ENCODE peak calls at places on chromosomes 11 and 22, in seven cellular contexts. X, M, C, Y, Z, S and U are unnamed samples.

GRCh38 chr11:81573367-81573766 is 1160.3 kb downstream of the FAM181B start:
- DNase-seq in M (no peak), Y (no peak), Z (no peak), C (no peak), X (no peak), S (no peak), U (no peak)

GRCh38 chr11:66267039-66267378 is 1.4 kb upstream of the RAB1B start:
- DNase-seq in M (no peak), Y (no peak), S (no peak), C (no peak), X (no peak), Z (no peak), U (no peak)

GRCh38 chr11:10044618-10045017 is 249.4 kb downstream of the SBF2 start:
- DNase-seq in X (no peak), Z (no peak), M (no peak), C (no peak), S (no peak), Y (no peak), U (no peak)

GRCh38 chr11:86244063-86244521 is 461 bp upstream of the EED start:
- DNase-seq in S (no peak), X (peak), Y (peak), C (no peak), Z (peak), M (peak), U (peak)

GRCh38 chr11:86418929-86419328 is 44.2 kb downstream of the CCDC81 start:
- DNase-seq in Y (peak), S (peak), M (no peak), X (no peak), C (peak), Z (no peak), U (no peak)

GRCh38 chr22:20799449-20799848 is 25.5 kb downstream of the SERPIND1 start:
- DNase-seq in X (no peak), C (no peak), Y (no peak), Z (no peak), S (no peak), M (peak), U (no peak)

GRCh38 chr11:129698212-129698611 is 117.4 kb upstream of the TMEM45B start:
- DNase-seq in Z (no peak), X (no peak), M (no peak), C (no peak), Y (no peak), S (no peak), U (no peak)

GRCh38 chr11:110747531-110747930 is 35.3 kb upstream of the ARHGAP20 start:
- DNase-seq in X (no peak), S (no peak), Z (no peak), C (no peak), M (no peak), Y (peak), U (no peak)

GRCh38 chr11:45025716-45026492 is 75.2 kb upstream of the TP53I11 start:
- DNase-seq in C (peak), Z (peak), Y (no peak), X (peak), M (peak), S (peak), U (peak)

GRCh38 chr11:111652184-111652583 is 49.9 kb downstream of the SIK2 start:
- DNase-seq in Z (no peak), X (no peak), Y (no peak), M (no peak), S (peak), C (no peak), U (no peak)

GRCh38 chr22:25161916-25162530 is 37.6 kb upstream of the CRYBB3 start:
- DNase-seq in C (no peak), M (no peak), S (no peak), Z (no peak), X (no peak), Y (no peak), U (no peak)

GRCh38 chr11:73393479-73394415 is 17.5 kb downstream of the RELT start:
- DNase-seq in Z (peak), C (peak), X (peak), S (peak), M (peak), Y (peak), U (peak)

GRCh38 chr11:22711212-22711770 is 44.9 kb downstream of the GAS2 start:
- DNase-seq in S (no peak), X (no peak), M (no peak), C (no peak), Y (no peak), Z (no peak), U (no peak)

GRCh38 chr22:47773635-47774034 is 1011.2 kb downstream of the TBC1D22A start:
- DNase-seq in Y (no peak), S (no peak), Z (no peak), C (no peak), X (no peak), M (no peak), U (no peak)

GRCh38 chr11:64560941-64561340 is 30.1 kb upstream of the SLC22A12 start:
- DNase-seq in M (no peak), Z (no peak), S (no peak), X (peak), C (no peak), Y (no peak), U (no peak)

GRCh38 chr11:690738-691633 is 4.0 kb downstream of the DEAF1 start:
- DNase-seq in Y (no peak), Z (no peak), C (no peak), S (no peak), M (no peak), X (no peak), U (peak)

GRCh38 chr22:38257170-38257569 is 15.6 kb downstream of the TMEM184B start:
- DNase-seq in Y (peak), M (peak), X (no peak), Z (no peak), S (no peak), C (no peak), U (no peak)

GRCh38 chr22:42623756-42624446 is 9.2 kb upstream of the POLDIP3 start:
- DNase-seq in M (no peak), X (no peak), Z (no peak), C (no peak), Y (no peak), S (no peak), U (no peak)

GRCh38 chr11:107713009-107713408 is 1.2 kb upstream of the SLN start:
- DNase-seq in Z (no peak), X (no peak), C (no peak), S (peak), Y (no peak), M (no peak), U (no peak)

GRCh38 chr11:35614949-35615569 is 3.2 kb upstream of the FJX1 start:
- DNase-seq in M (no peak), C (no peak), Y (no peak), X (no peak), Z (no peak), S (no peak), U (no peak)

GRCh38 chr22:50313600-50313999 is 6.2 kb upstream of the PLXNB2 start:
- DNase-seq in Z (no peak), Y (no peak), S (no peak), M (no peak), X (no peak), C (no peak), U (peak)

GRCh38 chr11:32435511-32435946 is at the start of gene WT1:
- DNase-seq in S (no peak), Z (no peak), M (no peak), X (peak), Y (no peak), C (no peak), U (no peak)

GRCh38 chr11:21794306-21794705 is 398.6 kb upstream of the ANO5 start:
- DNase-seq in Z (no peak), C (no peak), Y (no peak), X (no peak), S (no peak), M (no peak), U (no peak)